ENCODE peak calls at places on chromosomes 11 and 22, in nine cellular contexts. One of them, this sample, is unnamed.

GRCh38 chr11:2998073-2998850 is 6.1 kb upstream of the NAP1L4 start:
- DNase-seq in CD8-positive, alpha-beta T cell: no peak
- DNase-seq in pancreas: peak; percentile 44
- DNase-seq in AG09309: no peak
- DNase-seq in GM23248: no peak
- DNase-seq in HFF-Myc: no peak
- DNase-seq in fibroblast of lung: no peak
- DNase-seq in heart right ventricle: no peak
- DNase-seq in A673: no peak
- DNase-seq in this sample: no peak

GRCh38 chr22:29780220-29780619 is 13.1 kb downstream of the UQCR10 start:
- DNase-seq in CD8-positive, alpha-beta T cell: no peak
- DNase-seq in pancreas: no peak
- DNase-seq in AG09309: no peak
- DNase-seq in GM23248: no peak
- DNase-seq in HFF-Myc: no peak
- DNase-seq in fibroblast of lung: no peak
- DNase-seq in heart right ventricle: no peak
- DNase-seq in A673: no peak
- DNase-seq in this sample: no peak

GRCh38 chr22:19901577-19902244 is 39.9 kb upstream of the COMT start:
- DNase-seq in CD8-positive, alpha-beta T cell: no peak
- DNase-seq in pancreas: no peak
- DNase-seq in AG09309: no peak
- DNase-seq in GM23248: no peak
- DNase-seq in HFF-Myc: no peak
- DNase-seq in fibroblast of lung: no peak
- DNase-seq in heart right ventricle: no peak
- DNase-seq in A673: no peak
- DNase-seq in this sample: no peak

GRCh38 chr11:100563541-100564280 is 123.4 kb upstream of the ARHGAP42 start:
- DNase-seq in CD8-positive, alpha-beta T cell: no peak
- DNase-seq in pancreas: no peak
- DNase-seq in AG09309: peak; percentile 21
- DNase-seq in GM23248: peak; percentile 24
- DNase-seq in HFF-Myc: no peak
- DNase-seq in fibroblast of lung: no peak
- DNase-seq in heart right ventricle: no peak
- DNase-seq in A673: peak; percentile 39
- DNase-seq in this sample: no peak

GRCh38 chr11:92978226-92979111 is 9.0 kb downstream of the MTNR1B start:
- DNase-seq in CD8-positive, alpha-beta T cell: no peak
- DNase-seq in pancreas: no peak
- DNase-seq in AG09309: no peak
- DNase-seq in GM23248: peak; percentile 59
- DNase-seq in HFF-Myc: no peak
- DNase-seq in fibroblast of lung: peak; percentile 11
- DNase-seq in heart right ventricle: peak; percentile 28
- DNase-seq in A673: peak; percentile 96
- DNase-seq in this sample: no peak

GRCh38 chr22:44840611-44841322 is 88.4 kb downstream of the ARHGAP8 start:
- DNase-seq in CD8-positive, alpha-beta T cell: no peak
- DNase-seq in pancreas: no peak
- DNase-seq in AG09309: no peak
- DNase-seq in GM23248: no peak
- DNase-seq in HFF-Myc: no peak
- DNase-seq in fibroblast of lung: no peak
- DNase-seq in heart right ventricle: no peak
- DNase-seq in A673: no peak
- DNase-seq in this sample: no peak

GRCh38 chr11:16002942-16003341 is 353.4 kb downstream of the SOX6 start:
- DNase-seq in CD8-positive, alpha-beta T cell: no peak
- DNase-seq in pancreas: no peak
- DNase-seq in AG09309: no peak
- DNase-seq in GM23248: no peak
- DNase-seq in HFF-Myc: no peak
- DNase-seq in fibroblast of lung: no peak
- DNase-seq in heart right ventricle: no peak
- DNase-seq in A673: no peak
- DNase-seq in this sample: no peak

GRCh38 chr22:47056361-47056760 is 293.9 kb downstream of the TBC1D22A start:
- DNase-seq in CD8-positive, alpha-beta T cell: no peak
- DNase-seq in pancreas: peak; percentile 39
- DNase-seq in AG09309: no peak
- DNase-seq in GM23248: no peak
- DNase-seq in HFF-Myc: no peak
- DNase-seq in fibroblast of lung: no peak
- DNase-seq in heart right ventricle: no peak
- DNase-seq in A673: no peak
- DNase-seq in this sample: peak; percentile 5

GRCh38 chr11:1919428-1920127 is at the start of gene TNNT3:
- DNase-seq in CD8-positive, alpha-beta T cell: no peak
- DNase-seq in pancreas: no peak
- DNase-seq in AG09309: no peak
- DNase-seq in GM23248: peak; percentile 16
- DNase-seq in HFF-Myc: no peak
- DNase-seq in fibroblast of lung: no peak
- DNase-seq in heart right ventricle: no peak
- DNase-seq in A673: no peak
- DNase-seq in this sample: no peak

GRCh38 chr22:32158712-32159533 is at the start of gene C22orf42:
- DNase-seq in CD8-positive, alpha-beta T cell: no peak
- DNase-seq in pancreas: no peak
- DNase-seq in AG09309: no peak
- DNase-seq in GM23248: no peak
- DNase-seq in HFF-Myc: no peak
- DNase-seq in fibroblast of lung: no peak
- DNase-seq in heart right ventricle: no peak
- DNase-seq in A673: no peak
- DNase-seq in this sample: no peak

GRCh38 chr11:61577383-61578118 is 3.3 kb downstream of the SYT7 start:
- DNase-seq in CD8-positive, alpha-beta T cell: no peak
- DNase-seq in pancreas: no peak
- DNase-seq in AG09309: no peak
- DNase-seq in GM23248: peak; percentile 48
- DNase-seq in HFF-Myc: no peak
- DNase-seq in fibroblast of lung: no peak
- DNase-seq in heart right ventricle: peak; percentile 50
- DNase-seq in A673: no peak
- DNase-seq in this sample: no peak

GRCh38 chr22:17218341-17218740 is 894 bp downstream of the ADA2 start:
- DNase-seq in CD8-positive, alpha-beta T cell: no peak
- DNase-seq in pancreas: no peak
- DNase-seq in AG09309: no peak
- DNase-seq in GM23248: no peak
- DNase-seq in HFF-Myc: no peak
- DNase-seq in fibroblast of lung: no peak
- DNase-seq in heart right ventricle: no peak
- DNase-seq in A673: no peak
- DNase-seq in this sample: no peak

GRCh38 chr11:60169264-60169915 is 13.5 kb downstream of the MS4A6A start:
- DNase-seq in CD8-positive, alpha-beta T cell: no peak
- DNase-seq in pancreas: no peak
- DNase-seq in AG09309: no peak
- DNase-seq in GM23248: peak; percentile 22
- DNase-seq in HFF-Myc: no peak
- DNase-seq in fibroblast of lung: no peak
- DNase-seq in heart right ventricle: no peak
- DNase-seq in A673: peak; percentile 33
- DNase-seq in this sample: no peak

GRCh38 chr11:128653828-128654231 is 40.0 kb upstream of the FLI1 start:
- DNase-seq in CD8-positive, alpha-beta T cell: no peak
- DNase-seq in pancreas: peak; percentile 75
- DNase-seq in AG09309: no peak
- DNase-seq in GM23248: peak; percentile 63
- DNase-seq in HFF-Myc: no peak
- DNase-seq in fibroblast of lung: no peak
- DNase-seq in heart right ventricle: peak; percentile 37
- DNase-seq in A673: no peak
- DNase-seq in this sample: no peak

GRCh38 chr11:118212131-118212725 is 12.6 kb downstream of the JAML start:
- DNase-seq in CD8-positive, alpha-beta T cell: no peak
- DNase-seq in pancreas: no peak
- DNase-seq in AG09309: no peak
- DNase-seq in GM23248: no peak
- DNase-seq in HFF-Myc: no peak
- DNase-seq in fibroblast of lung: no peak
- DNase-seq in heart right ventricle: no peak
- DNase-seq in A673: no peak
- DNase-seq in this sample: no peak
- H3K4me3 ChIP-seq in CD8-positive, alpha-beta T cell: no peak overlapping the region
- H3K4me3 ChIP-seq in pancreas: no peak overlapping the region
- H3K4me3 ChIP-seq in AG09309: no peak overlapping the region
- H3K4me3 ChIP-seq in GM23248: no peak overlapping the region
- H3K4me3 ChIP-seq in HFF-Myc: no peak overlapping the region
- H3K4me3 ChIP-seq in fibroblast of lung: no peak overlapping the region
- H3K4me3 ChIP-seq in heart right ventricle: no peak overlapping the region
- H3K4me3 ChIP-seq in A673: no peak overlapping the region
- H3K4me3 ChIP-seq in this sample: no peak overlapping the region

DNA sequence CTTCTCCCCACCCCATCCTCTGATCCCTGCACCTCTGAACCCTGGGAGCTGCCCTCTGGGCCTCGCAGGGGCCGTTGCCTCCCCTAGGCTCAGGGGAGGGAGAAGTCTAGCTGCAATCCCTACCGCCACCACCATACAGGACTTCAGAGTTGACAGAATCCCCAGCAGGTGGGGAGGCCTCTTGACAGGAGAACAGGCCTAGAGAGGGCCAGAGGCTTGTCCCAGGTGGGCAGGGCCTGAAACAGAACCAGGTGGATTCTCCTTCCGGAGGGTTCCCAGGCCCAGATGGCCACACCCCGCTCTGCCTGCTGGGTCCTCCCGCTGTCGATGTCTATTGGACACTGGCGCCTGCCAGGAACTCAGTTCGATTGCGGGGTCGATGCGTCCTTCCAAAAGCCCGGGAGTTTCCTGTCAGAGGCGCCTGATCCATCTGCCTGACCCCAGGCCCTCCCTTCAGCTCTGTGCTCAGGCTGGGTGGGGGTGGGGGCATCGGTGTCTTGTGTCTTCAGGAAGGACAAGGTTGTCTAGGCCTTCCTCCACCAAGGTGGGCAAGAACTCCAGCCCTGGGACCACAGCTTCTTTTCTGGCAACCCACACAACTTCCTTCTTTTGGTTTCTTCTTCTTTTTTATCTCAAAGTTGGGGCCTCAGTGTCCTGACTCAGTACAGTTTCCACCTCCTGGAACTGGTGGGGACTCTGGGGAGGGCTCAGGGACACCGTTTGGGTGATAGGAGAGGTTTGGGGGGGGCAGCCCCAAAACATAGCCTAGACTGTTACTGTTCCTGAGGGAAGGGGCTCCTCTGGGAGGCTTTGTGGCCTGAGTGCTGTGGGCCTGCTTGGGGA is 6.4 kb downstream of the STARD10 start:
- DNase-seq in CD8-positive, alpha-beta T cell: no peak
- DNase-seq in pancreas: no peak
- DNase-seq in AG09309: no peak
- DNase-seq in GM23248: no peak
- DNase-seq in HFF-Myc: no peak
- DNase-seq in fibroblast of lung: no peak
- DNase-seq in heart right ventricle: no peak
- DNase-seq in A673: no peak
- DNase-seq in this sample: no peak
- H3K4me3 ChIP-seq in CD8-positive, alpha-beta T cell: no peak overlapping the region
- H3K4me3 ChIP-seq in pancreas: no peak overlapping the region
- H3K4me3 ChIP-seq in AG09309: no peak overlapping the region
- H3K4me3 ChIP-seq in GM23248: no peak overlapping the region
- H3K4me3 ChIP-seq in HFF-Myc: no peak overlapping the region
- H3K4me3 ChIP-seq in fibroblast of lung: no peak overlapping the region
- H3K4me3 ChIP-seq in heart right ventricle: no peak overlapping the region
- H3K4me3 ChIP-seq in A673: no peak overlapping the region
- H3K4me3 ChIP-seq in this sample: no peak overlapping the region

DNA sequence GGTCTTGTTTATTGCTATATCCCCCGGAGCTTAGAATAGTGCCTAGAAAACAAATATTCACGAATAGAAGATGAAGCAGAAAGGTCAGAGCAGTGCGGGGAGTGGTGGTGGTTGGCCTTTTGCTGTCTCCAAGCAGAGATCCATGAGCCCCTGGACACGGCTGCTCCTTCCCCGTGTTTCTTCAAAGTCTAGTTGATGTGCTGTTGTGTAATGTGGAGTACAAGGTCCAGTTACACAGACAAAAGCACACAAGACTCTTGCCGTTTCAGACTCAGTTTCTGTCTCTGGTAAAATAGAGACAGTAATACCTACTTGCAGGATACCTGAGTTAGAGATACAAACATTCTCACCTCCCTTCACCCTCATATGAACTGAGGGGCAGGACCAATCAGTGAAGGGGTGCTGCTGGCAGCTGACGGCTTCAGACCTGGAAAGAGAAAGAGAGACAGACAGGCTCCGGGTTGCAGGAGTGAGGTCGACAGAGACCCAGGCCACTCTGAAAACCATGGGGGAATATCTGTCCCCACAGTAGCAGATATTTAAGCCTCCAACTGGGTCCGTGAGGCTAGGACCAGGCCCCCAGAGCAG is 56.2 kb downstream of the RASSF10 start:
- DNase-seq in CD8-positive, alpha-beta T cell: no peak
- DNase-seq in pancreas: no peak
- DNase-seq in AG09309: no peak
- DNase-seq in GM23248: no peak
- DNase-seq in HFF-Myc: no peak
- DNase-seq in fibroblast of lung: no peak
- DNase-seq in heart right ventricle: no peak
- DNase-seq in A673: no peak
- DNase-seq in this sample: no peak
- H3K4me3 ChIP-seq in CD8-positive, alpha-beta T cell: no peak overlapping the region
- H3K4me3 ChIP-seq in pancreas: no peak overlapping the region
- H3K4me3 ChIP-seq in AG09309: no peak overlapping the region
- H3K4me3 ChIP-seq in GM23248: no peak overlapping the region
- H3K4me3 ChIP-seq in HFF-Myc: no peak overlapping the region
- H3K4me3 ChIP-seq in fibroblast of lung: no peak overlapping the region
- H3K4me3 ChIP-seq in heart right ventricle: no peak overlapping the region
- H3K4me3 ChIP-seq in A673: no peak overlapping the region
- H3K4me3 ChIP-seq in this sample: no peak overlapping the region

GRCh38 chr22:27247691-27248434 is 553.7 kb downstream of the MN1 start:
- DNase-seq in CD8-positive, alpha-beta T cell: no peak
- DNase-seq in pancreas: no peak
- DNase-seq in AG09309: no peak
- DNase-seq in GM23248: peak; percentile 48
- DNase-seq in HFF-Myc: no peak
- DNase-seq in fibroblast of lung: peak; percentile 19
- DNase-seq in heart right ventricle: no peak
- DNase-seq in A673: peak; percentile 87
- DNase-seq in this sample: peak; percentile 75
- H3K4me3 ChIP-seq in CD8-positive, alpha-beta T cell: no peak overlapping the region
- H3K4me3 ChIP-seq in pancreas: no peak overlapping the region
- H3K4me3 ChIP-seq in AG09309: no peak overlapping the region
- H3K4me3 ChIP-seq in GM23248: peak overlapping the region; percentile 5
- H3K4me3 ChIP-seq in HFF-Myc: no peak overlapping the region
- H3K4me3 ChIP-seq in fibroblast of lung: no peak overlapping the region
- H3K4me3 ChIP-seq in heart right ventricle: no peak overlapping the region
- H3K4me3 ChIP-seq in A673: no peak overlapping the region
- H3K4me3 ChIP-seq in this sample: no peak overlapping the region